ENCODE peak calls at places on chromosomes 2 and 18, in five cellular contexts. W is neural crest cell; P is stimulated activated CD4-positive, alpha-beta T cell treated with anti-CD3 and anti-CD28 coated beads, Interleukin-15, amount 100 ng/mL, for 48 hours; C is mesendoderm; Z is right cardiac atrium. B is an unnamed sample.

GRCh38 chr2:96097951-96098823 is 18.2 kb downstream of the ADRA2B start:
- DNase-seq in W (no peak), P (no peak), C (no peak), Z (no peak), B (no peak)

GRCh38 chr18:13613591-13614317 is 112.6 kb downstream of the FAM210A start:
- DNase-seq in W (no peak), P (no peak), C (no peak), Z (no peak), B (no peak)

GRCh38 chr2:117771969-117772630 is 42.4 kb upstream of the DDX18 start:
- DNase-seq in W (no peak), P (no peak), C (peak), Z (no peak), B (no peak)

GRCh38 chr2:10755621-10756020 is 34.2 kb downstream of the ATP6V1C2 start:
- DNase-seq in W (no peak), P (no peak), C (no peak), Z (no peak), B (no peak)

GRCh38 chr2:96530144-96530430 is 6.5 kb upstream of the ARID5A start:
- DNase-seq in W (no peak), P (no peak), C (no peak), Z (no peak), B (no peak)

GRCh38 chr2:127551221-127551930 is 15.9 kb downstream of the MYO7B start:
- DNase-seq in W (no peak), P (no peak), C (no peak), Z (no peak), B (no peak)

GRCh38 chr18:4204151-4204720 is 250.9 kb downstream of the DLGAP1 start:
- DNase-seq in W (no peak), P (no peak), C (no peak), Z (no peak), B (no peak)

GRCh38 chr2:159882069-159882468 is 84.1 kb upstream of the CD302 start:
- DNase-seq in W (no peak), P (no peak), C (no peak), Z (no peak), B (no peak)

GRCh38 chr18:48385595-48385994 is 23.6 kb downstream of the ZBTB7C start:
- DNase-seq in W (no peak), P (no peak), C (no peak), Z (no peak), B (no peak)

GRCh38 chr2:216944733-216945132 is 84.9 kb upstream of the TNP1 start:
- DNase-seq in W (no peak), P (no peak), C (no peak), Z (no peak), B (no peak)

GRCh38 chr2:114020668-114021067 is 130.8 kb downstream of the ACTR3 start:
- DNase-seq in W (no peak), P (no peak), C (no peak), Z (no peak), B (no peak)

GRCh38 chr2:184119920-184120820 is 478.2 kb upstream of the ZNF804A start:
- DNase-seq in W (no peak), P (no peak), C (no peak), Z (no peak), B (no peak)

GRCh38 chr2:225004531-225004930 is 37.7 kb downstream of the DOCK10 start:
- DNase-seq in W (no peak), P (no peak), C (no peak), Z (no peak), B (no peak)

GRCh38 chr2:140975237-140975636 is 1155.6 kb downstream of the LRP1B start:
- DNase-seq in W (no peak), P (no peak), C (no peak), Z (no peak), B (no peak)

GRCh38 chr2:177123048-177123447 is 89.5 kb upstream of the HNRNPA3 start:
- DNase-seq in W (no peak), P (no peak), C (peak), Z (no peak), B (no peak)

GRCh38 chr18:56926740-56927139 is 220.1 kb upstream of the BOD1L2 start:
- DNase-seq in W (no peak), P (no peak), C (no peak), Z (no peak), B (no peak)

GRCh38 chr2:238882083-238882755 is 34.3 kb downstream of the TWIST2 start:
- DNase-seq in W (no peak), P (no peak), C (no peak), Z (no peak), B (no peak)

GRCh38 chr2:80365762-80366161 is 61.2 kb upstream of the LRRTM1 start:
- DNase-seq in W (no peak), P (no peak), C (peak), Z (no peak), B (no peak)

GRCh38 chr2:225668606-225669266 is 269.2 kb downstream of the NYAP2 start:
- DNase-seq in W (peak), P (no peak), C (peak), Z (no peak), B (peak)

GRCh38 chr2:120736955-120737801 is 1.5 kb downstream of the GLI2 start:
- DNase-seq in W (peak), P (no peak), C (peak), Z (peak), B (no peak)

GRCh38 chr2:143681006-143681405 is 551.8 kb downstream of the ARHGAP15 start:
- DNase-seq in W (no peak), P (no peak), C (peak), Z (no peak), B (no peak)

GRCh38 chr2:112161431-112162145 is 23.4 kb downstream of the FBLN7 start:
- DNase-seq in W (no peak), P (no peak), C (no peak), Z (no peak), B (no peak)

GRCh38 chr2:142989276-142990204 is 112.1 kb downstream of the KYNU start:
- DNase-seq in W (no peak), P (no peak), C (peak), Z (no peak), B (no peak)

GRCh38 chr2:16861154-16861929 is 195.7 kb upstream of the CYRIA start:
- DNase-seq in W (no peak), P (no peak), C (no peak), Z (no peak), B (no peak)

GRCh38 chr2:43106767-43107527 is 119.5 kb downstream of the ZFP36L2 start:
- DNase-seq in W (peak), P (no peak), C (no peak), Z (peak), B (no peak)